ENCODE peak calls at places on chromosomes 5 and 9, in seven cellular contexts. H is sigmoid colon, Z is GM12878, X is HepG2, N is SK-N-SH, A is HCT116, G is transverse colon. Y is an unnamed sample.

GRCh38 chr5:54832846-54833245 is 152.5 kb downstream of the ESM1 start:
- DNase-seq in G (peak), Z (no peak), X (no peak), N (no peak), A (no peak), H (no peak), Y (no peak)

GRCh38 chr9:135218331-135219225 is 131.1 kb downstream of the OLFM1 start:
- DNase-seq in H (peak), A (no peak), N (peak), X (no peak), Z (no peak), G (no peak), Y (no peak)

GRCh38 chr9:112868956-112869594 is 21.6 kb downstream of the SLC46A2 start:
- DNase-seq in N (no peak), Z (no peak), X (no peak), A (no peak), H (peak), G (no peak), Y (no peak)

GRCh38 chr5:145295236-145295635 is 539.9 kb downstream of the PRELID2 start:
- DNase-seq in X (no peak), G (no peak), A (no peak), H (no peak), N (no peak), Z (no peak), Y (no peak)

GRCh38 chr9:104093162-104093561 is 947 bp upstream of the SMC2 start:
- DNase-seq in X (no peak), Z (no peak), H (no peak), G (no peak), N (peak), A (no peak), Y (no peak)

GRCh38 chr5:65111961-65112658 is 343.4 kb downstream of the CWC27 start:
- DNase-seq in G (no peak), N (no peak), X (no peak), Z (no peak), A (no peak), H (no peak), Y (no peak)

GRCh38 chr9:132141364-132141947 is 20.4 kb upstream of the NTNG2 start:
- DNase-seq in X (no peak), N (no peak), H (no peak), G (no peak), A (no peak), Z (no peak), Y (peak)

GRCh38 chr5:139443766-139444473 is 4.6 kb upstream of the DNAJC18 start:
- DNase-seq in H (peak), X (no peak), N (peak), G (no peak), Z (no peak), A (no peak), Y (no peak)

GRCh38 chr5:111063709-111064322 is 7.7 kb upstream of the TSLP start:
- DNase-seq in Z (no peak), H (no peak), X (peak), G (no peak), A (peak), N (peak), Y (no peak)

GRCh38 chr5:124661317-124662141 is 84.9 kb downstream of the ZNF608 start:
- DNase-seq in Z (no peak), X (peak), A (peak), N (no peak), G (no peak), H (no peak), Y (no peak)
- H3K4me3 ChIP-seq in Z (no peak), X (peak), A (peak), N (no peak), G (no peak), H (no peak), Y (no peak)

DNA sequence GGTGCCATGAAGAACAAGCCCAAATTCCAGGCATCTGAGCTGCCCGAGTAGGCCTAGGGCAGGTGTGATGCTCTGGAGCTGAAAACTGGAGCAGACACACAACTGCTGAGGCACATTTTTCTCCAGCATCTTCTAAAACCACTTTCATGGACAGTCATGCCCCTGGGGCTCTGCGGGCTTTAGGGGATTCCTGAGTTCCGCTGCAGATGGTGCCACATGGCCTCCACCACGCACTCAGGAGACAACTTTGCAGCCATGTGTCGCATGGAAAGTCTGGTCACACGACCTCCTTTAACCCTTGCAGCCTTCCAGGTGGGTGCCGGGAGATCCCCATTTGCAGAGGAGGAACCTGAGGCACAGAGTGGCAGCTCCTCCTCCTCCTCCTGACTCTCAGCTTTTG is 112.8 kb upstream of the SARDH start:
- DNase-seq in G (no peak), N (no peak), X (no peak), A (no peak), H (no peak), Z (peak), Y (no peak)
- H3K27ac ChIP-seq in G (no peak), N (no peak), X (no peak), A (no peak), H (no peak), Z (no peak), Y (no peak)

DNA sequence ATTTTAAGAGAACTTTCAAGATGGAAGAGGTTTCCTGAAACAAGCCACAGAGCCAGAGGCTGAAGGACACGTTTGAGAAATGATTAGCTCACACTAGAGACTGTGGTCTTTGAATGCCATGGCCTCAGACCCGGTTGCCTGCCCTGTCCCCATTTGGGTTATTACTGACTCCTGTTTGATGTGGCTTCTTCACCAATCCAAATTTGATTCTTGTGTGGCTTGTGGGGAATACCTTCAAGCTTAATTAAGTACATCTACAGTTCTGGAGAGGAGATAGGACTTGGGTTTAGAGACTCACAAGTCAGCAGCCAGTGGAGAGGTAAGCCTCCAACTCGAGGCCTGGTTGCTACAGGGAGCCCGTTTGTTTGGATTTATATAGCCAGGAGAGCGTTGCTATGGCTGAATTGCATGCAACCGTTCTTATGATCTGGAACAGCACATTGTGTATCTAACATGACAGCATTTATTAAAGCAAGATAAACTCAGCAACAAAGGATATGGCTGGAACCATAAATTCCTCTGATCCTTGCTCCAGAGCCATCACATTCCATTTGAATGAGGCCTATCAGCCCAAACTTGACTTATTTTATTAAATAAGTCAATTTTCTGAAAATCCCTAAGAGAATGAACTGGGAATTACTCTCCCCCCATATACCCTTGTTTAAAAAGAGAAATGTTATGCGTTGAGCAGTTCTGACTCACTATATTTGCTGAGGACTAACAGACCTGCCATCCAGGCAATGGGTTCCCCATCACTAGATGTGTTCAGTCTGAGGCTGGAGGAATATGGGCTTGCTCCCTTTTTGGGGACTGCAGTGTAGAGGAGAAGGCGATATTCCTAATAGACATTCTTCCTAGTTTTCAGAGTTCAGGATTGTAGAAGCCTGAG is 88.4 kb upstream of the TNFSF8 start:
- DNase-seq in H (peak), Z (no peak), G (peak), A (no peak), X (no peak), N (no peak), Y (no peak)
- TF ChIP-seq POLR2AphosphoS5 in H (peak), Z (no peak), G (peak), A (no peak), X (no peak), N (peak), Y (no peak)

DNA sequence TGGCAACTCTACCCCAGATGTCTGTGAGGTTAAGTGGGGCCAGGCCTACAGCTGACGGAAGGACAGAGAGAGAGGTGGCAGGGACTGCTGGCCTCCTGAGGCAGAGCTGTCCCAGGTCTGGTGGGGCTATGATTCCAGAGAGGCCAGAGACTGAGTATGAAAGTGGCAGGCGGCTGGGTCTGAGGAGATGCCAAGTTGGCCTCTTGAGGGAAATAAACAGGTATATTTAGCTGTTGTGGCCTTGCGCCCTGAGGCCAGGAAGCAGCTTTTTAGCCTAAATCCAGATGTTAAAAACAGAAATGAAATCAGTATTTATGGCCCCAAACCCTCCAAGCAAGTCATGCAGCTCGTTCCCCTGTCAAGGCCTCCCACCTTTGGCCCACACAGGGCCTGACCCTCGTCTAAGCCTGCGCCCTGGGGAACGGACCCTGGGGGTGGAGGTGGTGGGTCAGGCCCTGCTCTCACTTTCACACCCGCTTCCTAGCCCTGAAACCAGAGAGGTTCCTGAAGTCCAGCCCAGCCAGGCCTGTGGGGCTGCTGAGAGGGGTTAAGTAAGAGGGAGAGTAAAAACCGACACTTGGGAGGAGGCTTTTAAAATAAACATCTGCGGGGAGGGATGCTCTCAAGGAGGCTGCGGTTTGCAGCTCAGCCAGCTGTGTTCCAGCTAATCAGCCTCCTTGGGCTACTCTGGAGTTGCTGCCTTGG is 18.7 kb downstream of the PCDHGC5 start:
- DNase-seq in N (peak), A (no peak), G (no peak), X (no peak), Z (no peak), H (peak), Y (peak)
- H3K4me3 ChIP-seq in N (peak), A (no peak), G (no peak), X (no peak), Z (peak), H (no peak), Y (no peak)

GRCh38 chr5:43068037-43068436 is 27.9 kb upstream of the ANXA2R start:
- DNase-seq in X (no peak), A (no peak), Z (no peak), H (no peak), N (no peak), G (no peak), Y (no peak)
- H3K27ac ChIP-seq in X (no peak), A (no peak), Z (peak), H (peak), N (peak), G (peak), Y (peak)

DNA sequence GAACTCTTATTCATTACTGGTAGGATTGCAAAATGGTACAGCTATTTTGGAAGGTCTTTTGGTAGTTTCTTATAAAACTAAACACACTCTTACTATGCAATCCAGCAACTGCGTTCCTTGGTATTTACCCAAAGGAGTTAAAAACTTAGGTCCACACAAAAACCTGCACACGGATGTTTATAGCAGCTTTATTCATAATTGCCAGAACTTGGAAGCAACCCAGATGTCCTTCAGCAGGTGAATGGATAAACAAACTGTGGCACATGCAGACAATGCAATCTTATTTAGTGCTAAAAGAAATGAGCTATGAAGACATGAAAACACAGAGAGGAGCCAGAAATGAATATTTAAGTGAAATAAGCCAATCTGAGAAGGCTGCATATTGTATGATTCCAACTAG is 10.6 kb downstream of the WNK2 start:
- DNase-seq in N (no peak), A (no peak), G (no peak), X (no peak), H (no peak), Z (no peak), Y (no peak)
- TF ChIP-seq POLR2AphosphoS5 in N (no peak), A (no peak), G (peak), X (no peak), H (no peak), Z (no peak), Y (no peak)

GRCh38 chr5:135317286-135317685 is 81.7 kb downstream of the MACROH2A1 start:
- DNase-seq in G (no peak), H (no peak), Z (no peak), X (no peak), N (no peak), A (no peak), Y (no peak)

GRCh38 chr5:135315394-135315793 is 83.6 kb downstream of the MACROH2A1 start:
- DNase-seq in N (no peak), A (no peak), H (no peak), G (no peak), Z (no peak), X (no peak), Y (no peak)

GRCh38 chr5:135312255-135312935 is 86.6 kb downstream of the MACROH2A1 start:
- DNase-seq in A (no peak), H (no peak), G (no peak), Z (no peak), X (no peak), N (no peak), Y (no peak)

GRCh38 chr5:135313405-135313804 is 85.6 kb downstream of the MACROH2A1 start:
- DNase-seq in X (no peak), G (no peak), H (no peak), N (no peak), A (no peak), Z (no peak), Y (no peak)

DNA sequence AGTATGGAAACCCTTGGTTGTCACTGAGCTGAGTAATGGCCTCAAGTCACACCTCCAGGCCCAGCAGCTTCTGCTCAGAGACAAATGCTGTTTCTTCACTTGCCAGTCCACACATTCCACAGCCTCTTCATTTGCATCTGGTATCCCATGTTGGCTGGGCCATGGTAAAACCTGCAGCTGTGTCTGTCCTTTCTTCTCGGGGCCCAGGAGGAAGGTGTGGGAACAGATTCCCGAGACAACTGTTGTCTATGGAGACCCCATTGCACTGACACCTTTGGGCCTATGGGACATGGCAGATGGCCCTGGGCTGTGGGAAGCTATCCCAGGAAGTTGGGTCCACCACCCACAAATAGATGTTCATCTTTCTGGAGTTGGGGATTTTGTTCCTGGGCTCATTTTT is 85.1 kb downstream of the MACROH2A1 start:
- DNase-seq in G (no peak), H (no peak), Z (no peak), N (no peak), A (no peak), X (no peak), Y (no peak)
- H3K4me3 ChIP-seq in G (no peak), H (no peak), Z (no peak), N (no peak), A (no peak), X (no peak), Y (no peak)

GRCh38 chr9:78865757-78866156 is 568.8 kb downstream of the PSAT1 start:
- DNase-seq in X (no peak), A (no peak), H (no peak), Z (no peak), N (no peak), G (no peak), Y (no peak)
- H3K27ac ChIP-seq in X (no peak), A (peak), H (no peak), Z (no peak), N (peak), G (no peak), Y (no peak)